ENCODE peak calls at places on chromosome 6, in nine cellular contexts. N, I, H, G, F, Y, S, E and O are unnamed samples.

GRCh38 chr6:42450314-42451145 is 1.2 kb downstream of the TRERF1 start:
- DNase-seq in F (peak; percentile 5), H (no peak), G (peak; percentile 45), N (no peak), I (no peak), Y (no peak), E (no peak), S (no peak), O (no peak)

GRCh38 chr6:142300758-142301251 is 1.0 kb upstream of the ADGRG6 start:
- DNase-seq in S (no peak), F (peak; percentile 18), H (no peak), E (no peak), Y (no peak), N (no peak), I (peak; percentile 39), G (peak; percentile 11), O (no peak)

GRCh38 chr6:88378639-88379038 is 212.5 kb upstream of the CNR1 start:
- DNase-seq in E (no peak), H (no peak), Y (no peak), G (no peak), I (no peak), N (no peak), F (no peak), S (no peak), O (no peak)

GRCh38 chr6:166489301-166490155 is 97.0 kb downstream of the RAMACL start:
- DNase-seq in F (no peak), E (no peak), H (no peak), S (no peak), N (no peak), Y (no peak), G (no peak), I (no peak), O (no peak)

GRCh38 chr6:137494281-137494966 is at the start of gene OLIG3:
- DNase-seq in F (no peak), H (no peak), S (no peak), Y (no peak), G (no peak), E (no peak), I (no peak), N (no peak), O (no peak)

GRCh38 chr6:52403627-52404026 is 16.5 kb upstream of the EFHC1 start:
- DNase-seq in I (no peak), G (no peak), F (no peak), Y (no peak), S (no peak), H (peak; percentile 47), N (no peak), E (no peak), O (peak; percentile 88)

GRCh38 chr6:38774933-38775707 is 60.0 kb downstream of the DNAH8 start:
- DNase-seq in I (no peak), F (no peak), E (no peak), S (no peak), N (no peak), H (no peak), G (no peak), Y (no peak), O (no peak)

GRCh38 chr6:32967151-32968091 is 973 bp upstream of the BRD2 start:
- DNase-seq in F (peak; percentile 67), Y (peak; percentile 32), S (no peak), E (no peak), I (no peak), G (no peak), N (no peak), H (peak; percentile 69), O (peak; percentile 65)

GRCh38 chr6:17233531-17233930 is 47.6 kb upstream of the RBM24 start:
- DNase-seq in E (no peak), Y (no peak), F (no peak), I (no peak), S (no peak), H (no peak), N (no peak), G (no peak), O (no peak)

GRCh38 chr6:33413601-33414120 is 2.8 kb downstream of the PHF1 start:
- DNase-seq in F (no peak), S (no peak), H (no peak), I (no peak), E (no peak), G (no peak), Y (no peak), N (no peak), O (no peak)

GRCh38 chr6:96537726-96538125 is 16.1 kb downstream of the UFL1 start:
- DNase-seq in S (no peak), I (no peak), Y (no peak), G (no peak), N (no peak), F (no peak), H (no peak), E (peak; percentile 8), O (no peak)

GRCh38 chr6:134735461-134735860 is 214.4 kb downstream of the ALDH8A1 start:
- DNase-seq in Y (no peak), G (no peak), F (no peak), I (no peak), N (no peak), S (no peak), H (no peak), E (no peak), O (no peak)

GRCh38 chr6:85081102-85081501 is 316.7 kb upstream of the TBX18 start:
- DNase-seq in F (peak; percentile 68), Y (no peak), H (no peak), G (no peak), E (no peak), I (no peak), N (no peak), S (no peak), O (no peak)

GRCh38 chr6:151916680-151917164 is 109.2 kb downstream of the ESR1 start:
- DNase-seq in I (peak; percentile 96), Y (no peak), E (no peak), S (no peak), N (peak; percentile 46), F (peak; percentile 45), H (no peak), G (peak; percentile 73), O (no peak)

GRCh38 chr6:11536795-11537194 is 754 bp upstream of the TMEM170B start:
- DNase-seq in H (peak; percentile 40), E (no peak), N (no peak), F (no peak), I (no peak), Y (no peak), G (no peak), S (no peak), O (peak; percentile 4)

GRCh38 chr6:47041741-47042140 is 391 bp downstream of the ADGRF1 start:
- DNase-seq in N (no peak), S (no peak), I (no peak), G (no peak), F (no peak), Y (no peak), H (no peak), E (no peak), O (no peak)

GRCh38 chr6:39280247-39280731 is 33.9 kb downstream of the KCNK17 start:
- DNase-seq in F (no peak), G (peak; percentile 38), H (no peak), S (no peak), I (no peak), E (no peak), N (no peak), Y (no peak), O (no peak)

GRCh38 chr6:90098025-90098474 is 198.6 kb downstream of the BACH2 start:
- DNase-seq in N (peak; percentile 93), H (no peak), E (no peak), Y (no peak), I (peak; percentile 91), S (no peak), G (peak; percentile 86), F (peak; percentile 74), O (no peak)

GRCh38 chr6:7938562-7939185 is 28.1 kb upstream of the TXNDC5 start:
- DNase-seq in G (no peak), E (no peak), H (no peak), Y (no peak), I (no peak), S (no peak), F (no peak), N (no peak), O (no peak)

GRCh38 chr6:138245751-138246150 is 27.5 kb upstream of the PBOV1 start:
- DNase-seq in N (peak; percentile 9), I (no peak), F (no peak), G (no peak), H (no peak), E (no peak), Y (no peak), S (no peak), O (no peak)

GRCh38 chr6:31308050-31308844 is 36.4 kb upstream of the HLA-C start:
- DNase-seq in S (peak; percentile 66), F (no peak), E (no peak), I (no peak), Y (no peak), G (no peak), N (no peak), H (peak; percentile 87), O (peak; percentile 51)

GRCh38 chr6:54335871-54336270 is 27.6 kb downstream of the TINAG start:
- DNase-seq in Y (no peak), S (no peak), H (no peak), G (peak; percentile 83), I (peak; percentile 97), F (peak; percentile 82), E (no peak), N (peak; percentile 93), O (no peak)

GRCh38 chr6:43076093-43076927 is at the start of gene PTK7:
- DNase-seq in F (peak; percentile 64), S (no peak), H (peak; percentile 92), I (no peak), G (peak; percentile 73), E (peak; percentile 87), Y (no peak), N (no peak), O (peak; percentile 81)

GRCh38 chr6:37432916-37433656 is at the start of gene CMTR1:
- DNase-seq in H (peak; percentile 96), N (peak; percentile 54), F (peak; percentile 92), S (peak; percentile 59), G (peak; percentile 99), Y (peak; percentile 87), I (peak; percentile 49), E (peak; percentile 58), O (peak; percentile 81)

GRCh38 chr6:81826785-81827184 is 74.3 kb upstream of the TENT5A start:
- DNase-seq in F (no peak), E (no peak), I (no peak), H (no peak), N (no peak), S (no peak), G (no peak), Y (no peak), O (no peak)

GRCh38 chr6:153058291-153058690 is 55.8 kb upstream of the MTRF1L start:
- DNase-seq in N (no peak), E (no peak), H (peak; percentile 18), F (no peak), Y (no peak), S (no peak), G (no peak), I (no peak), O (no peak)

GRCh38 chr6:54772610-54773009 is 74.0 kb upstream of the FAM83B start:
- DNase-seq in I (no peak), S (no peak), N (no peak), E (no peak), G (no peak), F (no peak), Y (no peak), H (no peak), O (no peak)

GRCh38 chr6:32622545-32623401 is 14.4 kb upstream of the HLA-DQA1 start:
- DNase-seq in F (peak; percentile 31), S (peak; percentile 31), N (no peak), Y (no peak), I (no peak), G (no peak), H (peak; percentile 1), E (no peak), O (no peak)

GRCh38 chr6:112415366-112415765 is 68.2 kb downstream of the RFPL4B start:
- DNase-seq in N (no peak), F (no peak), E (no peak), G (no peak), H (no peak), S (no peak), I (no peak), Y (no peak), O (no peak)

GRCh38 chr6:12014027-12014872 is 2.1 kb downstream of the HIVEP1 start:
- DNase-seq in I (no peak), N (no peak), F (no peak), G (no peak), E (no peak), Y (no peak), H (no peak), S (no peak), O (no peak)

GRCh38 chr6:119350202-119351004 is 842 bp upstream of the MAN1A1 start:
- DNase-seq in S (no peak), F (peak; percentile 57), H (peak; percentile 9), G (peak; percentile 44), N (peak; percentile 39), E (no peak), I (peak; percentile 36), Y (no peak), O (no peak)